ENCODE peak calls at places on chromosomes 7 and 10, in nine cellular contexts. E is adrenal gland, L is IMR-90, W is aorta, M is RWPE2, Y is iPS DF 6.9, G is A549, V is mesenchymal stem cell, Z is A673. F is an unnamed sample.

GRCh38 chr10:121080324-121080807 is 229.2 kb downstream of the WDR11 start:
- DNase-seq in E (no peak), L (no peak), W (no peak), M (no peak), Y (no peak), G (no peak), V (peak; percentile 53), Z (no peak), F (no peak)

GRCh38 chr10:88386878-88387773 is 196.0 kb downstream of the RNLS start:
- DNase-seq in E (peak; percentile 76), L (peak; percentile 82), W (no peak), M (no peak), Y (peak; percentile 31), G (peak; percentile 73), V (peak; percentile 97), Z (peak; percentile 73), F (peak; percentile 30)

GRCh38 chr7:38229386-38229785 is 44.0 kb downstream of the TARP start:
- DNase-seq in E (no peak), L (peak; percentile 62), W (no peak), M (no peak), Y (no peak), G (no peak), V (peak; percentile 15), Z (no peak), F (no peak)

GRCh38 chr7:98250789-98251188 is 1.2 kb downstream of the TECPR1 start:
- DNase-seq in E (no peak), L (no peak), W (no peak), M (no peak), Y (no peak), G (no peak), V (no peak), Z (no peak), F (no peak)

GRCh38 chr10:78248651-78249464 is 215.2 kb downstream of the RPS24 start:
- DNase-seq in E (peak; percentile 42), L (peak; percentile 82), W (no peak), M (no peak), Y (no peak), G (no peak), V (no peak), Z (no peak), F (no peak)

GRCh38 chr10:97154789-97155188 is 31.0 kb downstream of the SLIT1 start:
- DNase-seq in E (no peak), L (no peak), W (no peak), M (no peak), Y (no peak), G (no peak), V (no peak), Z (no peak), F (no peak)

GRCh38 chr7:148419856-148420508 is 170.6 kb upstream of the C7orf33 start:
- DNase-seq in E (no peak), L (no peak), W (no peak), M (no peak), Y (no peak), G (no peak), V (no peak), Z (no peak), F (no peak)

GRCh38 chr10:79070611-79071534 is 2.1 kb downstream of the ZMIZ1 start:
- DNase-seq in E (peak; percentile 95), L (peak; percentile 69), W (peak; percentile 95), M (peak; percentile 90), Y (no peak), G (peak; percentile 85), V (peak; percentile 88), Z (peak; percentile 78), F (peak; percentile 96)

GRCh38 chr7:42935861-42936260 is 3.7 kb downstream of the MRPL32 start:
- DNase-seq in E (no peak), L (no peak), W (no peak), M (no peak), Y (no peak), G (no peak), V (no peak), Z (no peak), F (no peak)

GRCh38 chr7:42931834-42932651 is at the start of the genes MRPL32 and PSMA2:
- DNase-seq in E (peak; percentile 98), L (peak; percentile 97), W (peak; percentile 97), M (peak; percentile 95), Y (peak; percentile 97), G (peak; percentile 96), V (peak; percentile 99), Z (peak; percentile 99), F (peak; percentile 97)

GRCh38 chr7:42931447-42931833 is 534 bp downstream of the PSMA2 start:
- DNase-seq in E (no peak), L (peak; percentile 12), W (no peak), M (no peak), Y (no peak), G (no peak), V (peak; percentile 66), Z (no peak), F (no peak)

GRCh38 chr7:42930889-42931288 is 1.1 kb downstream of the PSMA2 start:
- DNase-seq in E (no peak), L (peak; percentile 29), W (no peak), M (no peak), Y (no peak), G (no peak), V (peak; percentile 22), Z (no peak), F (no peak)

DNA sequence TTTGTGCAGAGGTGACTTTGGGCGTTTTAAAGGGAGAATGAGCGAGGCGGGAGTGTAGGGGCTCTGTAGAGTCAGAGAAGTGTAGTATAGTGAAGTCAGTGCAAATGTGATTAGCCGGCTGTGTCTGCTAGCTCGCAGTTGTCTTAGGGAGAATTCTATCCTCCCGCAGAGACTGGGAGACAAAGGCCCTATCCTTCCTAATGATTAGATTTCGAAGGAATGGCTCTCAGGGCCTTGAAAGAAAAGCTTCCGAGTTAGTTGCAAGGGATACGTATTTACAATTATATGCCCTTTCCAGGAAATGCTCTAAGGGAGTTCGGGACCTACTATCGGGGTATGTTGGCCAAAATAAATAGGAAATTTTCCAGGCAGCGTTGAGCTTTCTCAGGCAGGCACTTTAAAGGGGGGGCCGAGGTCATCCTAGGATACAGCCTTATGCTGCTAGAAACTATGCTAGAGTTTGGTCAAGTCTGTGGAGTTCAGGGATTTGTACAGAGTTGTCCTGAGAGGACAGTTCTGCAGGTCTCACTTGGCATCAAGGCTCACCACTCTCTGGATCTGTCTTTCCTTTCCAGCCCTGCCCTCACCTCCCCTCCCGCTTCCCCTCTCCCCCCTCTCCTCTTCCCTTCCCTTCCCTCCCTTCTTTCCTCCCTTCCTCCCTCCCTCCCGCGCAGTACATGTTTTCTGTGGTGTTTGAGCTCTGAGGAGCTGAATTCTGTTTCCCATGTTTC is 850 bp downstream of the MRPL32 start:
- DNase-seq in E (peak; percentile 46), L (peak; percentile 26), W (no peak), M (no peak), Y (no peak), G (no peak), V (peak; percentile 56), Z (peak; percentile 43), F (no peak)
- H3K27ac ChIP-seq in E (peak overlapping the region; percentile 87), L (peak overlapping the region; percentile 65), W (peak overlapping the region; percentile 90), M (peak overlapping the region; percentile 25), Y (no peak overlapping the region), G (peak overlapping the region; percentile 81), V (peak overlapping the region; percentile 79), Z (peak overlapping the region; percentile 85), F (peak overlapping the region; percentile 93)

GRCh38 chr7:130896051-130896881 is 162.3 kb upstream of the KLF14 start:
- DNase-seq in E (no peak), L (peak; percentile 54), W (no peak), M (no peak), Y (no peak), G (peak; percentile 60), V (peak; percentile 62), Z (peak; percentile 67), F (no peak)

GRCh38 chr7:130893441-130893894 is 159.5 kb upstream of the KLF14 start:
- DNase-seq in E (peak; percentile 72), L (peak; percentile 83), W (no peak), M (no peak), Y (no peak), G (peak; percentile 56), V (peak; percentile 85), Z (no peak), F (no peak)

GRCh38 chr7:130895006-130895750 is 161.2 kb upstream of the KLF14 start:
- DNase-seq in E (no peak), L (no peak), W (no peak), M (no peak), Y (no peak), G (no peak), V (no peak), Z (no peak), F (no peak)

GRCh38 chr7:130896898-130897514 is 163.0 kb upstream of the KLF14 start:
- DNase-seq in E (peak; percentile 78), L (peak; percentile 84), W (peak; percentile 93), M (no peak), Y (peak; percentile 74), G (peak; percentile 91), V (peak; percentile 89), Z (peak; percentile 94), F (peak; percentile 68)

DNA sequence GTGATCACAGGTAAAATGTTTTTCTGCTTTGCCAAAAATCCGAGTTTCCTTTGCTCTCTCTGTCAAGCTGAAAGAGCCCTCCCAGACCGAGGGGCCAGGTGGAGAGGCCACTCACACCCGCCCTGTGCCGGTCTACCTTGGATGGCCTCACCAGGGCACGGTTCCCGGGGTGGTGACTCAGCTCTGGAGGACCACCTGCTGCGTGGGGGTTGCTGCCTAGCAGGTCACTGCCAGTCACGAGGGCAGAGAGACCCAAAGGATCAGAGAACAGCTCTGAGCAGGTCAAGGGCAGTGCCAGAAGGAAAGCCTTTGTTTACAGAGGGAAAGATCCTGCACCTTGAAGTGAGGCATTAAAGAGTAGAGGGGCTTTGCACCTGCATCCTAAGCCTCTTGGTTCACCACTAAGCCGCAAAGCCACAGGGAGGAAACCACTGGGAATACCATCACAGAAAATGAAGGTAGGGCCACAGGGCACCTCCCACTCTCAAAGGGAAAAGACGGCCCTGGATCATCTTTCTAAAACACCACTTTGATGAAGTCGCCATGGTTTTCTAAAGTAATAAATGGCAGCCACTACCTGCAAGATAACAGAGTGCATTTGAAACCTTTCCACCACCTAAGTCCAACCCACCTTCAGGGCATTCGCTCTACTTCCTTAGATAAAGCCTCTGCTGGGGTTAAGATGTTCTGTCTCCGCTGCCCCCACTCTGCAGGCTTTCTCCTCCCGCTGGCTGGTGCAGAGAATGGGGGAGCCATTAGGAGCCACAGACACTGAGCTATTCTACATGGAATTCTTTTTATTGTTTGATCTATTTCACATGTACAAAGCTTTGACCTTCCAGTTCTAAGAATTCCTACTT is 160.4 kb upstream of the KLF14 start:
- DNase-seq in E (peak; percentile 90), L (peak; percentile 78), W (peak; percentile 87), M (peak; percentile 83), Y (no peak), G (peak; percentile 93), V (peak; percentile 77), Z (peak; percentile 26), F (peak; percentile 91)
- H3K4me1 ChIP-seq in E (peaks cover 62% of the 10 kb centered on the region), L (peaks cover 48% of the 10 kb centered on the region), W (no peaks in the 10 kb centered on the region), M (peaks cover 92% of the 10 kb centered on the region), Y (peaks cover 4% of the 10 kb centered on the region), G (peaks cover 97% of the 10 kb centered on the region), V (peaks cover 45% of the 10 kb centered on the region), Z (peaks cover 78% of the 10 kb centered on the region), F (peaks cover 6% of the 10 kb centered on the region)

GRCh38 chr7:131537581-131537980 is 18.8 kb downstream of the PODXL start:
- DNase-seq in E (no peak), L (no peak), W (peak; percentile 27), M (no peak), Y (no peak), G (no peak), V (no peak), Z (peak; percentile 32), F (no peak)

GRCh38 chr7:131540491-131541162 is 15.8 kb downstream of the PODXL start:
- DNase-seq in E (no peak), L (no peak), W (peak; percentile 66), M (no peak), Y (no peak), G (peak; percentile 48), V (peak; percentile 69), Z (no peak), F (no peak)

GRCh38 chr7:131538071-131538790 is 18.2 kb downstream of the PODXL start:
- DNase-seq in E (no peak), L (peak; percentile 23), W (peak; percentile 55), M (no peak), Y (no peak), G (peak; percentile 72), V (no peak), Z (no peak), F (no peak)

GRCh38 chr7:131536361-131536849 is 20.0 kb downstream of the PODXL start:
- DNase-seq in E (no peak), L (no peak), W (peak; percentile 46), M (no peak), Y (no peak), G (no peak), V (no peak), Z (no peak), F (no peak)

GRCh38 chr7:131538791-131539179 is 17.6 kb downstream of the PODXL start:
- DNase-seq in E (no peak), L (no peak), W (peak; percentile 59), M (no peak), Y (no peak), G (no peak), V (no peak), Z (peak; percentile 91), F (no peak)
- H3K27ac ChIP-seq in E (peak overlapping the region; percentile 47), L (no peak overlapping the region), W (no peak overlapping the region), M (peak overlapping the region; percentile 79), Y (no peak overlapping the region), G (peak overlapping the region; percentile 65), V (no peak overlapping the region), Z (peak overlapping the region; percentile 70), F (peak overlapping the region; percentile 66)

DNA sequence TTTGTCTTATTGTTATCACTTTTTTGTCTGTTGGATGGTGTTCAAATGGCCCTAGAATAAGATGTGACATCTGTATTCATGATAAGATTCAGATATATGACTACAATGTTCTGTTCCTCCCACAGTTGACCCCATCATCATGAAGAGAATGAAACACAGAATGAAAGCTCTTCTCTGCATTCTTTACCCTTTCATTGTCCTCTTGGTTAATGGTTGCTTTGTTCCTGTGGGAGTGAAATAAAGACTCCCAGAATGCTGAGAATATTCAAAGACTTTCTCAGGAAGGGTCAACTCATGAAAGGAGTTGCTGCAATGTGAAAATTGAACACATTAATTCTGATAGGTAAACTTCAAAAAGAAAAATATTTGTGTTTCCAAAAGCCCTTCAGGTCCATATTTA is 1015.8 kb downstream of the SORCS3 start:
- DNase-seq in E (no peak), L (no peak), W (no peak), M (no peak), Y (no peak), G (no peak), V (no peak), Z (no peak), F (no peak)
- H3K4me1 ChIP-seq in E (no peaks in the 10 kb centered on the region), L (no peaks in the 10 kb centered on the region), W (no peaks in the 10 kb centered on the region), M (no peaks in the 10 kb centered on the region), Y (peaks cover 1% of the 10 kb centered on the region), G (no peaks in the 10 kb centered on the region), V (no peaks in the 10 kb centered on the region), Z (peaks cover 9% of the 10 kb centered on the region), F (no peaks in the 10 kb centered on the region)

F was measured in lung.